ENCODE peak calls at places on chromosomes 6 and 20, in four cellular contexts. One of them, this sample, is unnamed.

GRCh38 chr6:85576479-85576878 is 17.2 kb downstream of the SNX14 start:
- DNase-seq in omental fat pad: no peak
- DNase-seq in NAMALWA: no peak
- DNase-seq in IMR-90: no peak
- DNase-seq in this sample: no peak

GRCh38 chr6:121901432-121901831 is 466.0 kb downstream of the GJA1 start:
- DNase-seq in IMR-90: no peak
- DNase-seq in omental fat pad: no peak
- DNase-seq in NAMALWA: no peak
- DNase-seq in this sample: no peak

GRCh38 chr20:50216543-50217206 is 26.0 kb downstream of the CEBPB start:
- DNase-seq in IMR-90: no peak
- DNase-seq in omental fat pad: no peak
- DNase-seq in NAMALWA: no peak
- DNase-seq in this sample: no peak

GRCh38 chr20:32605167-32605656 is 20.1 kb upstream of the NOL4L start:
- DNase-seq in NAMALWA: no peak
- DNase-seq in IMR-90: peak
- DNase-seq in omental fat pad: no peak
- DNase-seq in this sample: no peak

GRCh38 chr20:62580052-62580451 is 62.3 kb upstream of the SLCO4A1 start:
- DNase-seq in omental fat pad: no peak
- DNase-seq in IMR-90: no peak
- DNase-seq in NAMALWA: no peak
- DNase-seq in this sample: no peak

GRCh38 chr20:58930496-58930895 is 50.6 kb upstream of the NELFCD start:
- DNase-seq in NAMALWA: no peak
- DNase-seq in omental fat pad: no peak
- DNase-seq in IMR-90: no peak
- DNase-seq in this sample: no peak

GRCh38 chr20:47543006-47543431 is 41.3 kb downstream of the NCOA3 start:
- DNase-seq in omental fat pad: no peak
- DNase-seq in NAMALWA: peak
- DNase-seq in IMR-90: peak
- DNase-seq in this sample: no peak

GRCh38 chr6:43698584-43699349 is 11.2 kb upstream of the MRPS18A start:
- DNase-seq in NAMALWA: no peak
- DNase-seq in IMR-90: peak
- DNase-seq in omental fat pad: no peak
- DNase-seq in this sample: no peak

GRCh38 chr20:24672886-24673677 is 203.7 kb downstream of the SYNDIG1 start:
- DNase-seq in omental fat pad: no peak
- DNase-seq in IMR-90: peak
- DNase-seq in NAMALWA: no peak
- DNase-seq in this sample: no peak

GRCh38 chr6:151012321-151013294 is 147.1 kb downstream of the MTHFD1L start:
- DNase-seq in omental fat pad: no peak
- DNase-seq in NAMALWA: no peak
- DNase-seq in IMR-90: peak
- DNase-seq in this sample: no peak

GRCh38 chr20:33835773-33836172 is 24.6 kb downstream of the CHMP4B start:
- DNase-seq in NAMALWA: no peak
- DNase-seq in omental fat pad: no peak
- DNase-seq in IMR-90: no peak
- DNase-seq in this sample: no peak

GRCh38 chr6:130848945-130849344 is 21.7 kb downstream of the SMLR1 start:
- DNase-seq in IMR-90: no peak
- DNase-seq in NAMALWA: peak
- DNase-seq in omental fat pad: no peak
- DNase-seq in this sample: no peak

GRCh38 chr20:50245561-50246366 is 55.1 kb downstream of the CEBPB start:
- DNase-seq in omental fat pad: no peak
- DNase-seq in NAMALWA: no peak
- DNase-seq in IMR-90: peak
- DNase-seq in this sample: no peak

GRCh38 chr20:44579313-44580090 is 2.9 kb upstream of the PKIG start:
- DNase-seq in IMR-90: no peak
- DNase-seq in NAMALWA: no peak
- DNase-seq in omental fat pad: no peak
- DNase-seq in this sample: no peak

GRCh38 chr20:3218307-3218988 is 9.2 kb downstream of the ITPA start:
- DNase-seq in omental fat pad: no peak
- DNase-seq in NAMALWA: peak
- DNase-seq in IMR-90: no peak
- DNase-seq in this sample: peak

GRCh38 chr20:10059006-10059405 is 24.2 kb downstream of the ANKEF1 start:
- DNase-seq in omental fat pad: no peak
- DNase-seq in NAMALWA: no peak
- DNase-seq in IMR-90: no peak
- DNase-seq in this sample: no peak

This sample was measured in activated T-helper 9 cell treated with anti-CD3 and anti-CD28 coated beads, Interleukin-2, amount 50 U/mL, for 16 hours.